ENCODE peak calls at places on chromosomes 12 and 14, in four cellular contexts. O is PC-3, C is cardiac muscle cell, T is IMR-90. X is an unnamed sample. For H3K36me3, the result is how much of the 10 kb centered on the place peaks cover.

GRCh38 chr14:102201369-102201748 is 61.7 kb downstream of the WDR20 start:
- DNase-seq in T (no peak), O (no peak), C (no peak), X (no peak)

GRCh38 chr12:15005064-15005463 is 32.2 kb downstream of the PDE6H start:
- DNase-seq in C (no peak), O (no peak), T (no peak), X (no peak)

GRCh38 chr14:88682495-88683114 is 110.1 kb downstream of the EML5 start:
- DNase-seq in O (no peak), C (peak), T (no peak), X (no peak)

GRCh38 chr12:106179086-106179485 is 40.3 kb upstream of the NUAK1 start:
- DNase-seq in O (no peak), C (no peak), T (no peak), X (no peak)

GRCh38 chr14:31410048-31410654 is 10.2 kb downstream of the HEATR5A start:
- DNase-seq in O (no peak), C (no peak), T (no peak), X (no peak)

GRCh38 chr14:75987201-75987970 is 1.8 kb downstream of the IFT43 start:
- DNase-seq in O (no peak), C (no peak), T (no peak), X (no peak)

GRCh38 chr12:51886021-51886710 is 1.7 kb upstream of the ANKRD33 start:
- DNase-seq in C (no peak), T (peak), O (peak), X (peak)

GRCh38 chr14:49879683-49880204 is 13.1 kb upstream of the ARF6 start:
- DNase-seq in O (peak), C (peak), T (peak), X (no peak)

GRCh38 chr12:67663121-67663520 is 14.6 kb downstream of the DYRK2 start:
- DNase-seq in C (no peak), T (peak), O (no peak), X (no peak)
- TF ChIP-seq CTCF in C (no peak), T (peak), O (no peak), X (no peak)

DNA sequence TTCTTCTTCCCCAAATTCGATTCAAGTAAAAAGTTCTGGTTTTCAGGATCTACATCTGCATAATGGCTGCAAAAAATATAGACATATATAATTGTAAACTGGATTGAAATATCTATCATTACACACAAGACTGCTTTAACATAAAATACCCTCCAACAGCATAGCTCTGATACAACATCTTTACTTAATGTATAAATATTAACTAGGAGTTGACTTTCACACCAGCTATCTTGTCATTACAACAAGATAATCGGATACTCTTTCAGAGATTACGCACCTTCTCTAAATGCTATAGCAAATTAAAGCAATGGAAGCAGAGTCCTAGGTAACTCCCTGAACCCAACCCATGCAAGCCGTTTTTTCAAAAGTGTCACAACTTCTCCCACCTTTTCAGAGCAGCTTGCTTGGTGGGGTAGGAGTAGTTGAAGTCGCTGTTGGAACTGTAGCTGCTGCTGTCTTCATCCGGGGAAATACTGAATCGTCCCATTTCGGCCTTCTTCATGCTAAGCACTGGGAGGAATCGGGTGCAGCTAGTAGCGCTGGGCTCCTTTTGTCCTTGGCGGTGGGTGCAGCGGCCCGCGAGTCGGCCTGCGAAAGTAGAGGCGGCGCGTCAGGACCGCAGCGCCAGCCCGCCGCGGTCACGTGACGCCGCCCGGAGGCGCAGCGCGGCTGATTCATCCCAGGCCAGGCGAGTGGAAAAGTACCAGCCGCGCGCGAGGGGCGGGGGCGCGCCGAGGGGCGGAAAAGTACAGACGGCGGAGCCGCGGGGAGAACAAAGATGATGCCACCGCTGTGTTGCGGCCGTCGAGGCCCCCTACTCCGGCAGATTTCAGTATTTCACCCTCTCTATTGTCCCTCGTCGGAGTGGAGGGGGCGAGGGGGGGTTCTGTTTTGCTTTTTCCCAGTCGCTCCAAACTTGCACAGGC is 1.5 kb downstream of the SLC38A2 start:
- DNase-seq in C (peak), O (peak), T (peak), X (peak)
- H3K36me3 ChIP-seq in C (under half), O (half or more), T (under half), X (half or more)

DNA sequence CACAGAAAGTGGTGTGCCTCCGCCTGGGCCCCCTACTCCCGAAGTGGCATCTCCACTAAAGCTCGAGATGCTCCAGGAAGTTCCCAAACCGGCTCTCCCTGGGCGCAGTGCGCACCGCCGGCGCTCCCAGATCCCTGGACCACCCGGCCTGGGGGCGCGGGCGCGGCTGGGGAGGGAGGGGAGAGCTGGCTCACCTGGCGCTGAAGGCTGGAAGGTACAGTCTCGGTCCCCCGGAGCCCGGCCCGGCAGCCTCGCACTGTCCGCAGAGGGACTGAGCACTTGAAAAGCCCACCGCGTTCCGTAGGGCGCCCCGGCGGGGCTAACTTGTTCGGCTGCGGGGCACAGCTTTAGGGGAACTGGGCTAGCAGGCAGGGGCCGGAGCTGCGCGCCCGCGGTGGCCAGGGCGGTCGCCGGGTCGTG is 558 bp downstream of the DBX2 start:
- DNase-seq in T (no peak), O (no peak), C (peak), X (no peak)
- H3K4me3 ChIP-seq in T (no peak), O (no peak), C (peak), X (peak)

GRCh38 chr12:107931761-107932160 is 157.3 kb downstream of the ASCL4 start:
- DNase-seq in T (no peak), C (no peak), O (no peak), X (no peak)

GRCh38 chr12:107925125-107925524 is 150.6 kb downstream of the ASCL4 start:
- DNase-seq in T (no peak), C (no peak), O (no peak), X (no peak)

DNA sequence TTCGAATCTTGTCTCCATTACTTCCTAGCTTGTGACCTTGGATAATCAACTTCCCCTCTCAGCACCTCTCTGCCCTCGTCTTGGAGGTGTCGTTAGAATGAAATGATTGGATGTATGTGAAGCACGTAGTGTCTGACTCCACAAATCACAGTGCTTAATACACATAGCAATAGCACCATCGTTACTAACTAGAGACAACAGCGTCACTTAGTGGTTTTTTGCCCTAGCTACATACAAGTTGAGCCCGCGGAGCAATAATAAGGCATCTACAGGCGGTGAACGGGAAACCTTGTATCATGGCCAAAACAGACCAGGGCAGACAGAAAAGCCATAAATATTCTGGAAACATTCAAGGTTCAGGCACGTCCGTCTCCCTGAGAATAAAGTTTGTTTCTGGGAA is 154.9 kb downstream of the ASCL4 start:
- DNase-seq in O (peak), T (peak), C (peak), X (no peak)
- TF ChIP-seq CTCF in O (peak), T (peak), C (peak), X (no peak)